ENCODE peak calls at places on chromosomes 5 and 9, in six cellular contexts. S, D, G, K, B and Q are unnamed samples.

GRCh38 chr5:36193746-36194145 is 41.8 kb downstream of the SKP2 start:
- DNase-seq in B (no peak), K (no peak), S (no peak), G (no peak), D (no peak), Q (no peak)

GRCh38 chr5:1658665-1659064 is 134.9 kb upstream of the LPCAT1 start:
- DNase-seq in B (no peak), D (no peak), S (no peak), G (no peak), K (no peak), Q (no peak)

GRCh38 chr9:133505901-133506652 is 18.7 kb downstream of the MYMK start:
- DNase-seq in S (peak; percentile 41), G (peak; percentile 72), B (no peak), K (peak; percentile 12), D (no peak), Q (peak; percentile 69)

GRCh38 chr9:17752021-17752420 is 173.2 kb downstream of the SH3GL2 start:
- DNase-seq in D (no peak), S (no peak), G (no peak), K (no peak), B (no peak), Q (no peak)

GRCh38 chr9:116151966-116152381 is 1.6 kb upstream of the PAPPA start:
- DNase-seq in G (no peak), S (no peak), B (no peak), K (peak; percentile 94), D (no peak), Q (no peak)

GRCh38 chr5:74595143-74595915 is 45.2 kb downstream of the ENC1 start:
- DNase-seq in S (no peak), B (no peak), K (peak; percentile 81), G (no peak), D (no peak), Q (peak; percentile 58)

GRCh38 chr9:22921742-22922141 is 475.1 kb downstream of the DMRTA1 start:
- DNase-seq in D (no peak), S (no peak), K (no peak), G (no peak), B (no peak), Q (no peak)

GRCh38 chr5:65482280-65482726 is 583 bp upstream of the ADAMTS6 start:
- DNase-seq in K (peak; percentile 58), D (no peak), S (no peak), G (no peak), B (no peak), Q (no peak)

GRCh38 chr5:98816574-98817222 is 43.2 kb downstream of the RGMB start:
- DNase-seq in B (no peak), S (no peak), D (no peak), G (no peak), K (no peak), Q (no peak)

GRCh38 chr9:4225291-4226119 is 74.4 kb downstream of the GLIS3 start:
- DNase-seq in D (no peak), S (no peak), G (no peak), B (no peak), K (peak; percentile 95), Q (no peak)

GRCh38 chr5:113480243-113480642 is 8.0 kb downstream of the MCC start:
- DNase-seq in K (no peak), D (no peak), S (no peak), G (no peak), B (no peak), Q (no peak)

GRCh38 chr9:132728497-132728896 is 58.2 kb downstream of the GTF3C4 start:
- DNase-seq in K (no peak), S (no peak), D (no peak), G (no peak), B (no peak), Q (no peak)

GRCh38 chr9:971901-972511 is 4.4 kb upstream of the DMRT3 start:
- DNase-seq in G (no peak), D (no peak), K (no peak), S (no peak), B (no peak), Q (peak; percentile 78)

GRCh38 chr9:89215342-89215741 is 36.7 kb upstream of the SHC3 start:
- DNase-seq in S (no peak), G (no peak), B (no peak), D (no peak), K (no peak), Q (no peak)

GRCh38 chr5:60257852-60258251 is 364.3 kb upstream of the PDE4D start:
- DNase-seq in S (no peak), B (no peak), D (no peak), K (no peak), G (no peak), Q (no peak)

GRCh38 chr9:32264171-32264862 is 120.1 kb upstream of the ACO1 start:
- DNase-seq in S (peak; percentile 23), B (no peak), G (no peak), K (peak; percentile 14), D (no peak), Q (no peak)

GRCh38 chr5:52356311-52356918 is 431.3 kb upstream of the ITGA1 start:
- DNase-seq in D (no peak), K (peak; percentile 2), S (no peak), B (no peak), G (no peak), Q (no peak)

GRCh38 chr5:17169507-17169906 is 47.9 kb upstream of the BASP1 start:
- DNase-seq in G (no peak), D (no peak), B (no peak), K (peak; percentile 92), S (no peak), Q (no peak)

GRCh38 chr5:121974261-121974660 is 12.5 kb downstream of the SRFBP1 start:
- DNase-seq in K (peak; percentile 48), S (no peak), G (no peak), D (no peak), B (no peak), Q (peak; percentile 25)

GRCh38 chr5:121949885-121950284 is 11.9 kb upstream of the SRFBP1 start:
- DNase-seq in S (no peak), K (peak; percentile 60), D (no peak), G (no peak), B (no peak), Q (peak; percentile 32)

GRCh38 chr5:10249948-10250803 is at the start of gene CCT5:
- DNase-seq in S (peak; percentile 95), K (peak; percentile 99), D (peak; percentile 90), G (peak; percentile 79), B (peak; percentile 65), Q (peak; percentile 94)
- TF ChIP-seq POLR2A in S (no peak), K (peak; percentile 88), D (peak; percentile 89), G (peak; percentile 50), B (no peak), Q (no peak)

GRCh38 chr5:95957804-95958203 is 3.8 kb downstream of the ELL2 start:
- DNase-seq in K (no peak), S (no peak), D (no peak), G (no peak), B (no peak), Q (no peak)
- H3K4me3 ChIP-seq in K (peak overlapping the region; percentile 99), S (no peak overlapping the region), D (peak overlapping the region; percentile 86), G (peak overlapping the region; percentile 74), B (peak overlapping the region; percentile 81), Q (no peak overlapping the region)

GRCh38 chr9:34993502-34994428 is 4.2 kb downstream of the DNAJB5 start:
- DNase-seq in K (peak; percentile 61), B (no peak), S (peak; percentile 90), G (peak; percentile 35), D (no peak), Q (peak; percentile 72)
- TF ChIP-seq POLR2A in K (no peak), B (no peak), S (peak; percentile 27), G (peak; percentile 20), D (no peak), Q (no peak)

GRCh38 chr5:44387391-44387790 is 1.8 kb downstream of the FGF10 start:
- DNase-seq in G (no peak), S (no peak), D (no peak), B (no peak), K (no peak), Q (peak; percentile 16)
- H3K4me3 ChIP-seq in G (peak overlapping the region; percentile 62), S (peak overlapping the region; percentile 49), D (no peak overlapping the region), B (peak overlapping the region; percentile 47), K (no peak overlapping the region), Q (peak overlapping the region; percentile 53)